ENCODE peak calls at places on chromosomes 11 and 22, in six cellular contexts. One of them, this sample, is unnamed.

GRCh38 chr11:96303067-96303466 is 39.9 kb downstream of the MAML2 start:
- DNase-seq in stomach: no peak
- DNase-seq in erythroblast: no peak
- DNase-seq in substantia nigra: no peak
- DNase-seq in stimulated activated CD8-positive, alpha-beta memory T cell treated with anti-CD3 and anti-CD28 coated beads, Interleukin-15, amount 100 ng/mL, for 4 hours: no peak
- DNase-seq in fibroblast of pulmonary artery: peak
- DNase-seq in this sample: no peak

GRCh38 chr11:8934735-8935478 is 2.2 kb upstream of the C11orf16 start:
- DNase-seq in stomach: no peak
- DNase-seq in erythroblast: no peak
- DNase-seq in substantia nigra: no peak
- DNase-seq in stimulated activated CD8-positive, alpha-beta memory T cell treated with anti-CD3 and anti-CD28 coated beads, Interleukin-15, amount 100 ng/mL, for 4 hours: no peak
- DNase-seq in fibroblast of pulmonary artery: peak
- DNase-seq in this sample: no peak

GRCh38 chr22:37486224-37486845 is at the start of gene MFNG:
- DNase-seq in stomach: peak
- DNase-seq in erythroblast: peak
- DNase-seq in substantia nigra: no peak
- DNase-seq in stimulated activated CD8-positive, alpha-beta memory T cell treated with anti-CD3 and anti-CD28 coated beads, Interleukin-15, amount 100 ng/mL, for 4 hours: peak
- DNase-seq in fibroblast of pulmonary artery: peak
- DNase-seq in this sample: no peak

GRCh38 chr11:86515297-86516094 is 140.8 kb downstream of the CCDC81 start:
- DNase-seq in stomach: no peak
- DNase-seq in erythroblast: no peak
- DNase-seq in substantia nigra: no peak
- DNase-seq in stimulated activated CD8-positive, alpha-beta memory T cell treated with anti-CD3 and anti-CD28 coated beads, Interleukin-15, amount 100 ng/mL, for 4 hours: no peak
- DNase-seq in fibroblast of pulmonary artery: peak
- DNase-seq in this sample: no peak

GRCh38 chr22:25630446-25630845 is 66.0 kb downstream of the GRK3 start:
- DNase-seq in stomach: no peak
- DNase-seq in erythroblast: no peak
- DNase-seq in substantia nigra: no peak
- DNase-seq in stimulated activated CD8-positive, alpha-beta memory T cell treated with anti-CD3 and anti-CD28 coated beads, Interleukin-15, amount 100 ng/mL, for 4 hours: no peak
- DNase-seq in fibroblast of pulmonary artery: peak
- DNase-seq in this sample: no peak

GRCh38 chr22:30265851-30266444 is 703 bp downstream of the OSM start:
- DNase-seq in stomach: peak
- DNase-seq in erythroblast: peak
- DNase-seq in substantia nigra: no peak
- DNase-seq in stimulated activated CD8-positive, alpha-beta memory T cell treated with anti-CD3 and anti-CD28 coated beads, Interleukin-15, amount 100 ng/mL, for 4 hours: peak
- DNase-seq in fibroblast of pulmonary artery: no peak
- DNase-seq in this sample: no peak

GRCh38 chr11:74330065-74330858 is 18.8 kb upstream of the P4HA3 start:
- DNase-seq in stomach: no peak
- DNase-seq in erythroblast: peak
- DNase-seq in substantia nigra: no peak
- DNase-seq in stimulated activated CD8-positive, alpha-beta memory T cell treated with anti-CD3 and anti-CD28 coated beads, Interleukin-15, amount 100 ng/mL, for 4 hours: no peak
- DNase-seq in fibroblast of pulmonary artery: peak
- DNase-seq in this sample: no peak

GRCh38 chr22:19958083-19959042 is 16.7 kb upstream of the TXNRD2 start:
- DNase-seq in stomach: no peak
- DNase-seq in erythroblast: no peak
- DNase-seq in substantia nigra: no peak
- DNase-seq in stimulated activated CD8-positive, alpha-beta memory T cell treated with anti-CD3 and anti-CD28 coated beads, Interleukin-15, amount 100 ng/mL, for 4 hours: no peak
- DNase-seq in fibroblast of pulmonary artery: peak
- DNase-seq in this sample: no peak